ENCODE peak calls at places on chromosomes 16 and 17, in six cellular contexts. G is right atrium auricular region, J is NCI-H446 treated with DMSO at 0.1 percent for 48 hours, S is MCF 10A, L is heart right ventricle, U is lower leg skin. X is an unnamed sample.
A peak's percentile ranks its signal among the peaks of the same experiment; 100 is the strongest.

GRCh38 chr16:48099455-48099854 is 56.3 kb downstream of the ABCC12 start:
- DNase-seq in G (no peak), J (no peak), S (peak; percentile 16), L (peak; percentile 57), U (no peak), X (no peak)

GRCh38 chr17:20999044-20999573 is 43.7 kb downstream of the USP22 start:
- DNase-seq in G (peak; percentile 72), J (no peak), S (no peak), L (no peak), U (no peak), X (no peak)

GRCh38 chr16:27289669-27290068 is 21.1 kb upstream of the NSMCE1 start:
- DNase-seq in G (no peak), J (no peak), S (no peak), L (no peak), U (peak; percentile 4), X (no peak)

GRCh38 chr17:320139-320538 is 32.5 kb downstream of the RPH3AL start:
- DNase-seq in G (no peak), J (no peak), S (no peak), L (no peak), U (no peak), X (no peak)

GRCh38 chr17:42405963-42406495 is 17.0 kb downstream of the CAVIN1 start:
- DNase-seq in G (peak; percentile 93), J (no peak), S (peak; percentile 73), L (peak; percentile 83), U (peak; percentile 83), X (no peak)

GRCh38 chr17:78356163-78356713 is 3.6 kb downstream of the SOCS3 start:
- DNase-seq in G (no peak), J (no peak), S (peak; percentile 86), L (no peak), U (no peak), X (peak; percentile 97)

GRCh38 chr16:84281077-84281476 is 13.6 kb upstream of the WFDC1 start:
- DNase-seq in G (no peak), J (no peak), S (peak; percentile 58), L (no peak), U (no peak), X (no peak)

GRCh38 chr16:88430524-88431446 is 22.3 kb upstream of the ZFPM1 start:
- DNase-seq in G (no peak), J (no peak), S (no peak), L (peak; percentile 20), U (no peak), X (no peak)

GRCh38 chr17:68052810-68053209 is 17.3 kb downstream of the KPNA2 start:
- DNase-seq in G (no peak), J (no peak), S (no peak), L (no peak), U (no peak), X (no peak)

GRCh38 chr16:31486036-31486435 is 3.1 kb downstream of the SLC5A2 start:
- DNase-seq in G (no peak), J (no peak), S (no peak), L (no peak), U (no peak), X (no peak)

GRCh38 chr17:75504347-75505151 is 10.8 kb downstream of the CASKIN2 start:
- DNase-seq in G (no peak), J (no peak), S (peak; percentile 55), L (no peak), U (no peak), X (no peak)

GRCh38 chr17:72407336-72408121 is 286.7 kb downstream of the SOX9 start:
- DNase-seq in G (no peak), J (peak; percentile 88), S (peak; percentile 98), L (peak; percentile 48), U (peak; percentile 49), X (no peak)

GRCh38 chr16:57600048-57600835 is 28.2 kb upstream of the ADGRG1 start:
- DNase-seq in G (no peak), J (no peak), S (peak; percentile 70), L (peak; percentile 45), U (peak; percentile 17), X (no peak)

GRCh38 chr17:39607057-39607850 is 466 bp downstream of the NEUROD2 start:
- DNase-seq in G (no peak), J (no peak), S (no peak), L (no peak), U (no peak), X (no peak)

GRCh38 chr16:30380801-30381208 is 1.6 kb downstream of the SEPTIN1 start:
- DNase-seq in G (no peak), J (no peak), S (no peak), L (no peak), U (no peak), X (no peak)

GRCh38 chr17:6286239-6286638 is 148.7 kb downstream of the AIPL1 start:
- DNase-seq in G (no peak), J (no peak), S (peak; percentile 6), L (no peak), U (no peak), X (no peak)

GRCh38 chr16:89094252-89094901 is 725 bp downstream of the ACSF3 start:
- DNase-seq in G (no peak), J (no peak), S (peak; percentile 40), L (no peak), U (no peak), X (no peak)

GRCh38 chr17:67125417-67125816 is 81.1 kb downstream of the CACNG1 start:
- DNase-seq in G (no peak), J (no peak), S (no peak), L (no peak), U (no peak), X (no peak)

GRCh38 chr16:71610936-71611871 is 14.8 kb upstream of the MARVELD3 start:
- DNase-seq in G (peak; percentile 65), J (no peak), S (peak; percentile 65), L (peak; percentile 26), U (no peak), X (peak; percentile 25)

GRCh38 chr17:29565643-29566472 is 979 bp downstream of the ABHD15 start:
- DNase-seq in G (peak; percentile 60), J (no peak), S (no peak), L (peak; percentile 6), U (peak; percentile 16), X (no peak)

GRCh38 chr16:83137326-83137770 is 510.6 kb downstream of the CDH13 start:
- DNase-seq in G (no peak), J (no peak), S (peak; percentile 64), L (no peak), U (no peak), X (no peak)

GRCh38 chr16:26672206-26672605 is 394.5 kb upstream of the C16orf82 start:
- DNase-seq in G (no peak), J (no peak), S (no peak), L (no peak), U (no peak), X (no peak)

GRCh38 chr17:14052886-14053615 is 16.3 kb upstream of the COX10 start:
- DNase-seq in G (no peak), J (no peak), S (peak; percentile 60), L (no peak), U (no peak), X (no peak)

GRCh38 chr16:53893731-53894435 is 189.9 kb downstream of the FTO start:
- DNase-seq in G (no peak), J (no peak), S (peak; percentile 86), L (no peak), U (no peak), X (no peak)

GRCh38 chr16:81035975-81036750 is 521 bp downstream of the ATMIN start:
- DNase-seq in G (no peak), J (no peak), S (peak; percentile 20), L (peak; percentile 12), U (no peak), X (no peak)

GRCh38 chr16:67026570-67026969 is 2.4 kb upstream of the CBFB start:
- DNase-seq in G (peak; percentile 38), J (no peak), S (no peak), L (no peak), U (no peak), X (no peak)

GRCh38 chr17:77208217-77208808 is 67.5 kb downstream of the SEC14L1 start:
- DNase-seq in G (peak; percentile 69), J (peak; percentile 38), S (no peak), L (peak; percentile 47), U (no peak), X (no peak)

GRCh38 chr17:63629627-63630026 is 7.4 kb downstream of the MAP3K3 start:
- DNase-seq in G (no peak), J (no peak), S (no peak), L (no peak), U (no peak), X (no peak)

GRCh38 chr17:29054835-29055234 is 11.9 kb downstream of the PIPOX start:
- DNase-seq in G (no peak), J (no peak), S (no peak), L (no peak), U (no peak), X (no peak)

GRCh38 chr16:30930160-30930571 is 6.8 kb downstream of the FBXL19 start:
- DNase-seq in G (no peak), J (no peak), S (no peak), L (no peak), U (no peak), X (no peak)

GRCh38 chr16:70572050-70572925 is 48.7 kb downstream of the SF3B3 start:
- DNase-seq in G (no peak), J (no peak), S (no peak), L (no peak), U (no peak), X (no peak)

GRCh38 chr17:72117748-72118587 is 2.9 kb upstream of the SOX9 start:
- DNase-seq in G (no peak), J (no peak), S (no peak), L (no peak), U (no peak), X (no peak)

GRCh38 chr17:82929011-82929622 is 89.3 kb upstream of the ZNF750 start:
- DNase-seq in G (no peak), J (no peak), S (no peak), L (no peak), U (no peak), X (no peak)

GRCh38 chr16:74726736-74727135 is 26.1 kb upstream of the MLKL start:
- DNase-seq in G (no peak), J (no peak), S (peak; percentile 51), L (no peak), U (no peak), X (no peak)